ENCODE peak calls at places on chromosomes 11 and 22, in five cellular contexts. P, V, O, D and S are unnamed samples.

GRCh38 chr11:127003260-127003981 is 2.9 kb upstream of the KIRREL3 start:
- DNase-seq in O (peak; percentile 72), V (no peak), D (no peak), P (peak; percentile 28), S (peak; percentile 56)

GRCh38 chr11:95066721-95067041 is at the start of gene SRSF8:
- DNase-seq in O (no peak), P (no peak), V (no peak), D (no peak), S (no peak)

GRCh38 chr11:446886-447285 is 3.2 kb upstream of the PTDSS2 start:
- DNase-seq in V (no peak), P (no peak), D (peak; percentile 55), O (no peak), S (no peak)

GRCh38 chr11:116500833-116501622 is 271.8 kb downstream of the BUD13 start:
- DNase-seq in V (peak; percentile 27), O (no peak), P (no peak), D (no peak), S (no peak)

GRCh38 chr22:50115693-50116092 is 25.9 kb downstream of the MOV10L1 start:
- DNase-seq in D (no peak), O (peak; percentile 57), P (no peak), V (no peak), S (peak; percentile 42)

GRCh38 chr11:64874308-64874707 is 4.1 kb downstream of the EHD1 start:
- DNase-seq in D (peak; percentile 60), V (no peak), P (no peak), O (peak; percentile 82), S (peak; percentile 73)

GRCh38 chr11:2828585-2829330 is 56.8 kb downstream of the CDKN1C start:
- DNase-seq in O (no peak), P (no peak), D (no peak), V (no peak), S (no peak)

GRCh38 chr11:86484164-86484794 is 109.6 kb downstream of the CCDC81 start:
- DNase-seq in D (no peak), V (peak; percentile 82), O (peak; percentile 98), P (peak; percentile 17), S (peak; percentile 98)

GRCh38 chr22:27416553-27417427 is 384.8 kb downstream of the MN1 start:
- DNase-seq in O (peak; percentile 93), P (peak; percentile 24), V (no peak), D (no peak), S (peak; percentile 90)

GRCh38 chr11:68993546-68993945 is 12.8 kb upstream of the MRGPRD start:
- DNase-seq in V (no peak), D (no peak), O (no peak), P (no peak), S (no peak)

GRCh38 chr11:29061452-29061851 is 953.3 kb downstream of the METTL15 start:
- DNase-seq in P (no peak), O (no peak), V (no peak), D (no peak), S (no peak)

GRCh38 chr22:26584010-26584409 is 5.9 kb downstream of the TPST2 start:
- DNase-seq in O (no peak), D (no peak), P (no peak), V (no peak), S (no peak)

GRCh38 chr11:46234261-46234660 is 43.2 kb upstream of the CREB3L1 start:
- DNase-seq in V (no peak), D (no peak), P (no peak), O (no peak), S (no peak)

GRCh38 chr11:33182246-33182878 is 21.1 kb upstream of the CSTF3 start:
- DNase-seq in P (no peak), D (peak; percentile 34), V (no peak), O (no peak), S (no peak)

GRCh38 chr11:130897262-130898182 is 18.8 kb downstream of the SNX19 start:
- DNase-seq in V (peak; percentile 96), O (peak; percentile 99), D (peak; percentile 57), P (peak; percentile 59), S (peak; percentile 99)

DNA sequence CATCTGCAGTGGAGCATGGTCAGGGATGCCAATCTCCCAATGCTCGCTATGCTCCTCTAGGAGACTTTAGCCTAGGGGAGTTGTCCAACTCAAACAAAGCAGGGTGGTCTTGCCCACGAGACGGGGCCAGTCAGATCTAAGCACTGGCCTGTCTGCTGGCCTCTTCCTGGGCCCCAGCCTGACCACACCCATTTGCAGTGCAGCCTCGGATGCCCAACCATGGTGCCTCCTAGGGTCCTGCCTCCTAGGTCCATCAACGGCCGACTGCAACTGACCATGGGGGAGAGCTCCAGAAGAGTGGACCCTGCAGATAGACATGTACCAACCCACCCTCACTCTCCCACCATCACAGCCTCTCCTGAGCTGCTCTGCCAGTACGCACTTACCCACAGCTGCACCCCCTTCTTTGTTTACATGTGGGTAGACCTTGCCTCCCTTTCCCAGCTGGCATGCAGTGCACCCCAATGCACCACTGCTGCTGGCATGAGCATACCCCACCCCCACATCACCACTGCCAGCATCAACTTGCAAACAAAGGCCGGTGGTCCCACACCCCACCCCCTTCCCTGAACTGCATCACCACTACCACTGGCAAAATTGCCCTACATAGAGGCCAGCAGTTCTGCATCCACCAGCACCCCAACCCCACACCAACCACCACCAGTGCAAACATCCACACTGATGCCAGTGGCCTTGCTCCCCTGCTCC is 27.6 kb upstream of the ARL14EP start:
- DNase-seq in P (no peak), O (no peak), V (no peak), D (no peak), S (no peak)
- H3K27me3 ChIP-seq in P (no peaks in the 10 kb centered on the region), O (no peaks in the 10 kb centered on the region), V (no peaks in the 10 kb centered on the region), D (no peaks in the 10 kb centered on the region), S (no peaks in the 10 kb centered on the region)

GRCh38 chr11:93940395-93940794 is 80.8 kb upstream of the HEPHL1 start:
- DNase-seq in O (no peak), V (no peak), P (no peak), D (no peak), S (no peak)

GRCh38 chr11:93939084-93939780 is 81.9 kb upstream of the HEPHL1 start:
- DNase-seq in D (no peak), P (no peak), V (no peak), O (peak; percentile 61), S (peak; percentile 48)

GRCh38 chr11:93935826-93936225 is 85.3 kb upstream of the HEPHL1 start:
- DNase-seq in P (no peak), D (no peak), V (no peak), O (no peak), S (no peak)

GRCh38 chr11:93933230-93933629 is 82.8 kb upstream of the VSTM5 start:
- DNase-seq in V (no peak), P (no peak), D (no peak), O (peak; percentile 63), S (peak; percentile 55)

DNA sequence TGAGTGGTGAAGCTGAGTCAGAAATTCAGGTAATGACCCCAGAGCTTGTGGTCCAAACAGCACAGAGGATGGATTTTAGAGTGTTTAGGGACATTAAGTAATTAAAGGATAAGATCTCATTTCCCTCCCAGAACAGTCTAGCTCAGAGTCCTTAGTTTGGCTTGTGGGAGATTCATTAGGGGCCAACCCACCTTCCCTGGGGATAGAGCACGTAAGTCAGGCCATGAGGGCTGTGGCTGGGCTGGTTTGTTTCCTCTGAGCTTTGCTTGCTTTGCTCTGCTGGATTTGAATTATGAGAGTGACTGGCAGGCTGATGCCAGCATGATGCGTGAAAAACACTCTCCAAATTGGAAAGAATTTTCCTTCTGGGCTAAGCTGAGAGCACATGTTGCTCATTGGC is 84.7 kb upstream of the HEPHL1 start:
- DNase-seq in P (no peak), V (no peak), O (no peak), D (no peak), S (no peak)
- H3K27me3 ChIP-seq in P (no peaks in the 10 kb centered on the region), V (no peaks in the 10 kb centered on the region), O (no peaks in the 10 kb centered on the region), D (no peaks in the 10 kb centered on the region), S (no peaks in the 10 kb centered on the region)

GRCh38 chr11:27700351-27701261 is at the start of gene BDNF:
- DNase-seq in V (no peak), O (peak; percentile 63), P (no peak), D (peak; percentile 9), S (no peak)
- H3K27me3 ChIP-seq in V (peaks cover 5% of the 10 kb centered on the region), O (peaks cover 5% of the 10 kb centered on the region), P (peaks cover 7% of the 10 kb centered on the region), D (peaks cover 86% of the 10 kb centered on the region), S (no peaks in the 10 kb centered on the region)

DNA sequence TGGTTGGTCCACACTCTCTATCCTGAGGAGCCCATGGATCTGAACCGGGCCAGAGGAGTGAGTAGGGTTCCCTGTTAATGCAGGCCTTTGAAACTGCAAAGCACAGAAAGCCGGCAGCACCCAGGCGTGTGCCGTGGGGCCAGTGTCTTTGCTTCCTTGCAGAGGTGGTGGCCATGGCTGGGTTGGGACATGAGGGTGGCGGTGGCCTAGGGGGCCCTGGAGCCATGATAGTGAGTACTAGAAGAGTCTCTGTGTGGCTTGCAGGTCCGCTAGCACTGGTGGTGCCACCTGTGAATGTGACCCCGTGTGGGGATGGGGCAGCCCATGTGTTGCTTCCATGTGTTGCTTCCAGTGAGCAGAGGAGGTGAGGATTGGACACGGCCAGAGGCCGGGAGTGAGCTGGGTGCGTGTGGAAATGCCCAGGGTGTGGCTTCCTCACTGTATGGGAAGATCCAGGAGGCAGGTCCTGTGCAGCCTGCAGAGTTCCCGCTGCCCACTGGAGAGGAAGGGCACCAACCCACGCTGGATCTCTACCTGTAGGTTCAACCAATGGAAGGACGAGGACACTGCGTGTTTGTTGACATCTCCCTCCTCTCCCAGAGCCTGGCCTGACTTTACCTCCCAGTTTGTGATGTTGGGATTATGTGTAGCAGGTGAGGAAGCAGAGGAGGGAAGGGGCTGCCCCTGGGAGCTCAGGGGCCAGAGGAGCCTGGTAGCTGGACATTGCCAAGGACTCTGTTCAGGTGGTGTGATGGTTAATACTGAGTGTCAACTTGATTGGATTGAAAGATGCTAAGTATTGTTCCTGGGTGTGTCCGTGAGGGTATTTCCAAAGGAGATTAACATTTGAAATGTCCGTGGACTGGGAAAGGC is 796.6 kb downstream of the TBC1D22A start:
- DNase-seq in O (no peak), P (no peak), V (no peak), D (no peak), S (no peak)
- H3K27me3 ChIP-seq in O (no peaks in the 10 kb centered on the region), P (no peaks in the 10 kb centered on the region), V (peaks cover 6% of the 10 kb centered on the region), D (no peaks in the 10 kb centered on the region), S (no peaks in the 10 kb centered on the region)

GRCh38 chr11:129374081-129374992 is 1.3 kb upstream of the BARX2 start:
- DNase-seq in D (peak; percentile 14), P (peak; percentile 31), O (no peak), V (no peak), S (no peak)
- H3K27me3 ChIP-seq in D (peaks cover 87% of the 10 kb centered on the region), P (peaks cover 13% of the 10 kb centered on the region), O (peaks cover 57% of the 10 kb centered on the region), V (peaks cover 87% of the 10 kb centered on the region), S (peaks cover 86% of the 10 kb centered on the region)

GRCh38 chr22:49077036-49077393 is 750.7 kb downstream of the BRD1 start:
- DNase-seq in V (peak; percentile 48), D (no peak), O (no peak), P (no peak), S (no peak)
- H3K27me3 ChIP-seq in V (peaks cover 8% of the 10 kb centered on the region), D (no peaks in the 10 kb centered on the region), O (no peaks in the 10 kb centered on the region), P (no peaks in the 10 kb centered on the region), S (no peaks in the 10 kb centered on the region)